ENCODE peak calls at places on chromosomes 6 and 20, in six cellular contexts. W is colonic mucosa, H is GM12865, A is fibroblast of the aortic adventitia, F is psoas muscle, T is AG04449. G is an unnamed sample.
A peak's percentile ranks its signal among the peaks of the same experiment; 100 is the strongest.

GRCh38 chr6:20661721-20662120 is 127.5 kb downstream of the CDKAL1 start:
- DNase-seq in W (no peak), A (peak; percentile 81), T (no peak), F (no peak), H (no peak), G (no peak)

GRCh38 chr6:138115877-138116660 is 8.8 kb upstream of the PERP start:
- DNase-seq in H (peak; percentile 71), T (no peak), A (peak; percentile 82), W (peak; percentile 44), F (peak; percentile 26), G (peak; percentile 44)

GRCh38 chr6:106128981-106129761 is 43.0 kb downstream of the PRDM1 start:
- DNase-seq in F (no peak), W (peak; percentile 48), A (peak; percentile 97), H (no peak), T (peak; percentile 59), G (peak; percentile 37)

GRCh38 chr20:57657537-57658446 is 37.6 kb upstream of the ZBP1 start:
- DNase-seq in H (no peak), T (no peak), F (peak; percentile 45), A (no peak), W (peak; percentile 46), G (no peak)

GRCh38 chr6:143027058-143027457 is 33.6 kb upstream of the AIG1 start:
- DNase-seq in H (peak; percentile 64), A (peak; percentile 47), F (peak; percentile 42), W (peak; percentile 33), T (no peak), G (no peak)

GRCh38 chr6:106692112-106692822 is 62.9 kb downstream of the QRSL1 start:
- DNase-seq in H (no peak), F (no peak), W (peak; percentile 53), A (peak; percentile 71), T (peak; percentile 26), G (no peak)

GRCh38 chr20:46272389-46273047 is 35.8 kb downstream of the CDH22 start:
- DNase-seq in W (no peak), H (no peak), F (no peak), A (no peak), T (no peak), G (no peak)

GRCh38 chr6:49666930-49667369 is 30.3 kb upstream of the RHAG start:
- DNase-seq in F (no peak), A (no peak), W (no peak), H (no peak), T (no peak), G (no peak)

GRCh38 chr6:25482996-25483395 is 169.0 kb upstream of the SCGN start:
- DNase-seq in W (no peak), A (no peak), H (no peak), T (no peak), F (no peak), G (no peak)

GRCh38 chr20:47062226-47062880 is 167.7 kb downstream of the EYA2 start:
- DNase-seq in A (no peak), H (no peak), W (no peak), F (no peak), T (no peak), G (no peak)

GRCh38 chr6:144379356-144379755 is 94.2 kb downstream of the UTRN start:
- DNase-seq in T (peak; percentile 14), A (peak; percentile 32), F (no peak), H (no peak), W (no peak), G (no peak)

GRCh38 chr20:62818592-62819493 is 2.0 kb downstream of the COL9A3 start:
- DNase-seq in T (no peak), A (peak; percentile 53), F (peak; percentile 58), W (peak; percentile 60), H (no peak), G (no peak)

GRCh38 chr6:52553719-52554118 is 23.1 kb downstream of the TRAM2 start:
- DNase-seq in H (no peak), T (no peak), A (no peak), W (no peak), F (no peak), G (no peak)

GRCh38 chr6:52552278-52552643 is 24.6 kb downstream of the TRAM2 start:
- DNase-seq in A (no peak), W (no peak), H (peak; percentile 81), F (no peak), T (no peak), G (no peak)

GRCh38 chr6:52553158-52553557 is 23.7 kb downstream of the TRAM2 start:
- DNase-seq in A (no peak), F (no peak), T (no peak), H (no peak), W (no peak), G (no peak)

GRCh38 chr6:52555531-52556228 is 21.2 kb downstream of the TRAM2 start:
- DNase-seq in F (no peak), W (no peak), H (no peak), T (no peak), A (no peak), G (no peak)

GRCh38 chr6:52554684-52555280 is 22.1 kb downstream of the TRAM2 start:
- DNase-seq in T (no peak), A (no peak), W (no peak), H (no peak), F (no peak), G (no peak)
- H3K4me3 ChIP-seq in T (no peak overlapping the region), A (no peak overlapping the region), W (no peak overlapping the region), H (no peak overlapping the region), F (no peak overlapping the region), G (no peak overlapping the region)

GRCh38 chr6:135319819-135320218 is 138.7 kb downstream of the MYB start:
- DNase-seq in T (no peak), W (no peak), H (no peak), F (no peak), A (no peak), G (no peak)

GRCh38 chr6:135311446-135312200 is 130.5 kb downstream of the MYB start:
- DNase-seq in T (no peak), A (no peak), H (no peak), W (no peak), F (no peak), G (no peak)

GRCh38 chr6:135310291-135310690 is 129.2 kb downstream of the MYB start:
- DNase-seq in W (no peak), H (no peak), A (no peak), F (no peak), T (no peak), G (no peak)

GRCh38 chr6:135318728-135319469 is 137.8 kb downstream of the MYB start:
- DNase-seq in W (no peak), T (no peak), H (no peak), F (no peak), A (no peak), G (no peak)

DNA sequence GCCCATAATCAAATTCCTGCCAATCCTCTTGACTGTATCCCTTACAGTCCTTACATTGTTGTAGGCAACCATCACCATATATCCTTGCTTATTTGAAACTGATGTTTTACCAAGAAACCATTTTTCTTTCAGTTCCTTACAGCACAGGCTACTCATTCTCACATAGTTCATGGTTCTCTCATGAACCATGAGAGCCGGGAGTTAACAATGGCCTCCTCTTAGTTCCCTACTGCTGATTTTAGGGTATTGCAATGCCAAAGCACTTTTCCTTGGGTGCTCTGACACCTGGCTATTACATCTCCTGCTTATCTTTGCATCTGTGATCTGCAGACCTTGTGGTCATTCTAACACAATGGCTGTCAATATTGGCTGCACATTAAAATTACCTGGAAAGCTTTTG is 133.4 kb downstream of the MYB start:
- DNase-seq in H (peak; percentile 8), W (no peak), T (no peak), A (no peak), F (no peak), G (no peak)
- TF ChIP-seq CTCF in H (no peak), W (no peak), T (no peak), A (no peak), F (no peak), G (no peak)

GRCh38 chr6:163189609-163190008 is 224.9 kb upstream of the QKI start:
- DNase-seq in F (no peak), W (no peak), H (no peak), T (no peak), A (no peak), G (no peak)

GRCh38 chr6:163193326-163193725 is 221.2 kb upstream of the QKI start:
- DNase-seq in H (no peak), T (no peak), A (no peak), W (no peak), F (no peak), G (no peak)

GRCh38 chr6:163192591-163192990 is 221.9 kb upstream of the QKI start:
- DNase-seq in T (no peak), F (no peak), A (no peak), W (no peak), H (no peak), G (no peak)

GRCh38 chr6:163190786-163191185 is 223.7 kb upstream of the QKI start:
- DNase-seq in H (no peak), T (no peak), A (no peak), F (no peak), W (no peak), G (no peak)

GRCh38 chr6:163191704-163192537 is 222.6 kb upstream of the QKI start:
- DNase-seq in H (no peak), F (no peak), W (no peak), T (no peak), A (no peak), G (no peak)
- H3K4me3 ChIP-seq in H (no peak overlapping the region), F (no peak overlapping the region), W (no peak overlapping the region), T (no peak overlapping the region), A (no peak overlapping the region), G (no peak overlapping the region)

GRCh38 chr6:39791311-39791710 is 865 bp upstream of the DAAM2 start:
- DNase-seq in H (no peak), W (no peak), T (no peak), F (no peak), A (no peak), G (no peak)
- TF ChIP-seq CTCF in H (no peak), W (no peak), T (peak; percentile 31), F (no peak), A (peak; percentile 33), G (peak; percentile 25)

GRCh38 chr6:53483423-53484353 is 61.2 kb downstream of the GCLC start:
- DNase-seq in T (no peak), W (peak; percentile 33), A (no peak), H (peak; percentile 35), F (peak; percentile 34), G (no peak)
- H3K4me3 ChIP-seq in T (no peak overlapping the region), W (no peak overlapping the region), A (no peak overlapping the region), H (no peak overlapping the region), F (peak overlapping the region; percentile 44), G (no peak overlapping the region)

DNA sequence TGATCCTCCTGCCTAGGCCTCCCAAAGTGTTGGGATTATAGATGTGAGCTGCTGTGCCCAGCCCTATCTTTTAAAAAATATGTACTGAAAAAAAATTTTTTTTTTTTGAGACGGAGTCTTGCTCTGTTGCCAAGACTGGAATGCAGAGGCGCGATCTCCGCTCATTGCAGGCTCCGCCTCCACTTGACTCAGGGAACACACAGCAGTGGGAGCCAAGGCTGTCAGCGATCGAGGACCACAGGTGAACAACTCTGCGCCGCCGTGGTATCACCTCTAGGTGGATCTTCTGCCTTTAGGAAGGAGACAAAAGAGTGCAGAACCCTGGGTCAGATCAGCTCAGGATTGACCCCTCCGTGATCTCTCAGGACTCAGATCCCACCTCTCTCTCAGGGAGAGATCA is 13.7 kb downstream of the RAET1E start:
- DNase-seq in F (no peak), T (no peak), W (no peak), H (no peak), A (peak; percentile 62), G (no peak)
- TF ChIP-seq CTCF in F (no peak), T (no peak), W (no peak), H (no peak), A (no peak), G (no peak)

GRCh38 chr6:27592107-27592480 is 119.2 kb upstream of the ZNF184 start:
- DNase-seq in F (no peak), W (no peak), H (peak; percentile 43), T (no peak), A (peak; percentile 4), G (no peak)
- H3K4me3 ChIP-seq in F (peak overlapping the region; percentile 19), W (peak overlapping the region; percentile 14), H (peak overlapping the region; percentile 59), T (peak overlapping the region; percentile 34), A (peak overlapping the region; percentile 44), G (peak overlapping the region; percentile 47)